ENCODE peak calls at places on chromosome 14, in eight cellular contexts. Q is EH; N is activated T-cell treated with anti-CD3 and anti-CD28 coated beads for 48 hours; I is epithelial cell of esophagus; X is activated effector memory CD4-positive, alpha-beta T cell treated with Interleukin-2 at 50 U/mL for 16 hours; P is neuronal stem cell; Z is activated CD4-positive, alpha-beta T cell treated with anti-CD3 and anti-CD28 coated beads, Interleukin-2, amount 10 ng/mL, durations not matched to agents 7 days and 5 days; G is left ventricle myocardium inferior. H is an unnamed sample.

GRCh38 chr14:74126315-74126714 is 41.6 kb downstream of the LIN52 start:
- DNase-seq in Q (no peak), Z (no peak), X (no peak), P (no peak), G (no peak), N (no peak), I (no peak), H (no peak)

GRCh38 chr14:95037273-95037672 is 120.1 kb downstream of the DICER1 start:
- DNase-seq in N (no peak), Q (no peak), P (no peak), X (no peak), G (no peak), I (no peak), Z (no peak), H (no peak)

GRCh38 chr14:72060917-72061316 is 128.7 kb downstream of the RGS6 start:
- DNase-seq in X (no peak), Z (no peak), G (no peak), Q (no peak), N (no peak), I (peak; percentile 11), P (no peak), H (peak; percentile 6)

GRCh38 chr14:82710257-82710841 is 1176.7 kb upstream of the SEL1L start:
- DNase-seq in G (no peak), Q (peak; percentile 8), X (no peak), I (peak; percentile 81), N (peak; percentile 18), P (peak; percentile 56), Z (peak; percentile 48), H (peak; percentile 16)

GRCh38 chr14:101369916-101370592 is 191.2 kb upstream of the DIO3 start:
- DNase-seq in X (no peak), Z (no peak), G (no peak), Q (peak; percentile 20), I (no peak), N (no peak), P (no peak), H (no peak)

GRCh38 chr14:99664636-99665273 is 19.3 kb upstream of the CYP46A1 start:
- DNase-seq in N (no peak), P (no peak), Q (no peak), Z (no peak), G (no peak), I (no peak), X (no peak), H (no peak)

GRCh38 chr14:56247495-56248087 is 129.4 kb downstream of the PELI2 start:
- DNase-seq in G (no peak), Z (no peak), N (no peak), X (no peak), Q (peak; percentile 17), I (peak; percentile 41), P (no peak), H (no peak)

GRCh38 chr14:25371053-25371452 is 321.1 kb upstream of the STXBP6 start:
- DNase-seq in P (no peak), G (no peak), Q (no peak), I (peak; percentile 50), X (no peak), N (no peak), Z (no peak), H (no peak)

GRCh38 chr14:61662437-61663311 is 32.6 kb upstream of the HIF1A start:
- DNase-seq in Q (peak; percentile 68), Z (peak; percentile 76), I (peak; percentile 88), N (no peak), X (peak; percentile 30), G (no peak), P (no peak), H (peak; percentile 81)

GRCh38 chr14:90698379-90698869 is 117.8 kb downstream of the TTC7B start:
- DNase-seq in P (no peak), Q (peak; percentile 20), I (no peak), Z (no peak), N (no peak), X (no peak), G (peak; percentile 78), H (no peak)

GRCh38 chr14:95222151-95222631 is 64.9 kb upstream of the DICER1 start:
- DNase-seq in G (no peak), I (peak; percentile 40), Z (no peak), X (no peak), N (no peak), P (no peak), Q (peak; percentile 27), H (peak; percentile 37)

GRCh38 chr14:67457782-67458181 is 30.7 kb downstream of the TMEM229B start:
- DNase-seq in Z (no peak), G (peak; percentile 30), P (peak; percentile 32), X (no peak), I (peak; percentile 8), Q (peak; percentile 25), N (no peak), H (no peak)

GRCh38 chr14:21099596-21099985 is 1.1 kb upstream of the ZNF219 start:
- DNase-seq in N (no peak), I (no peak), X (no peak), G (no peak), P (no peak), Q (no peak), Z (no peak), H (no peak)

GRCh38 chr14:101761881-101762529 is 496 bp downstream of the PPP2R5C start:
- DNase-seq in N (peak; percentile 27), P (peak; percentile 53), X (peak; percentile 37), I (peak; percentile 14), G (peak; percentile 39), Q (peak; percentile 35), Z (peak; percentile 35), H (no peak)

GRCh38 chr14:97224016-97224415 is 426.8 kb downstream of the VRK1 start:
- DNase-seq in X (no peak), I (no peak), P (no peak), N (no peak), Z (no peak), Q (no peak), G (no peak), H (no peak)

GRCh38 chr14:77026166-77026929 is 2.2 kb downstream of the IRF2BPL start:
- DNase-seq in G (peak; percentile 49), I (peak; percentile 48), Q (peak; percentile 52), Z (no peak), X (no peak), P (peak; percentile 30), N (no peak), H (peak; percentile 59)

GRCh38 chr14:23568600-23569310 is 1.2 kb upstream of the AP1G2 start:
- DNase-seq in G (no peak), X (no peak), N (no peak), Z (no peak), I (no peak), Q (no peak), P (no peak), H (no peak)

GRCh38 chr14:29242755-29243340 is 476.3 kb downstream of the FOXG1 start:
- DNase-seq in G (no peak), N (no peak), P (no peak), I (no peak), Q (peak; percentile 50), X (no peak), Z (no peak), H (no peak)

GRCh38 chr14:50854521-50854920 is 17.3 kb upstream of the ABHD12B start:
- DNase-seq in Q (no peak), G (no peak), P (no peak), N (no peak), Z (no peak), X (no peak), I (no peak), H (no peak)

GRCh38 chr14:50772361-50772760 is 58.6 kb downstream of the NIN start:
- DNase-seq in P (no peak), N (no peak), X (no peak), Q (peak; percentile 82), G (no peak), Z (no peak), I (no peak), H (no peak)

GRCh38 chr14:104819361-104819771 is 18.5 kb downstream of the ZBTB42 start:
- DNase-seq in Q (no peak), G (no peak), Z (no peak), N (no peak), P (no peak), I (no peak), X (no peak), H (no peak)

GRCh38 chr14:74941676-74942097 is 13.7 kb downstream of the PGF start:
- DNase-seq in I (peak; percentile 55), Z (peak; percentile 53), Q (peak; percentile 72), N (peak; percentile 62), G (peak; percentile 58), X (peak; percentile 37), P (no peak), H (no peak)

GRCh38 chr14:68649461-68650189 is 143.2 kb downstream of the ZFP36L1 start:
- DNase-seq in P (no peak), N (no peak), Q (no peak), G (no peak), Z (no peak), X (no peak), I (no peak), H (no peak)

H was measured in mammary epithelial cell.